ENCODE peak calls at places on chromosomes 7 and 10, in five cellular contexts. L, U, Z, S and D are unnamed samples.

GRCh38 chr10:42939237-42939636 is 137.6 kb upstream of the RET start:
- DNase-seq in Z (no peak), S (no peak), L (no peak), U (no peak), D (no peak)

GRCh38 chr10:75904499-75905283 is 473.3 kb downstream of the LRMDA start:
- DNase-seq in L (no peak), Z (no peak), U (no peak), S (peak), D (peak)

GRCh38 chr10:74056081-74056818 is 58.3 kb downstream of the VCL start:
- DNase-seq in U (no peak), S (no peak), Z (no peak), L (no peak), D (no peak)

GRCh38 chr10:93379366-93380042 is 102.6 kb downstream of the MYOF start:
- DNase-seq in U (no peak), Z (peak), S (no peak), L (no peak), D (no peak)

GRCh38 chr7:107563761-107564552 is at the start of the genes COG5 and DUS4L:
- DNase-seq in L (peak), U (peak), Z (peak), S (peak), D (peak)

GRCh38 chr10:34723746-34724145 is 91.3 kb downstream of the PARD3 start:
- DNase-seq in L (peak), Z (peak), S (peak), U (no peak), D (no peak)

GRCh38 chr7:142468871-142469652 is 211.2 kb upstream of the PRSS58 start:
- DNase-seq in S (no peak), Z (no peak), L (no peak), U (no peak), D (no peak)

GRCh38 chr10:86346794-86347665 is 19.6 kb downstream of the GRID1 start:
- DNase-seq in S (peak), U (no peak), Z (no peak), L (no peak), D (peak)

GRCh38 chr10:131816157-131816775 is 84.5 kb upstream of the PPP2R2D start:
- DNase-seq in S (no peak), L (no peak), Z (no peak), U (no peak), D (no peak)

GRCh38 chr10:75091173-75091572 is 20.3 kb upstream of the SAMD8 start:
- DNase-seq in S (no peak), Z (no peak), L (no peak), U (no peak), D (no peak)

GRCh38 chr7:142626420-142627035 is 122.7 kb upstream of the PRSS1 start:
- DNase-seq in U (no peak), Z (peak), L (peak), S (peak), D (peak)

GRCh38 chr7:55641273-55641691 is 69.0 kb upstream of the VOPP1 start:
- DNase-seq in S (peak), Z (peak), L (peak), U (no peak), D (no peak)

GRCh38 chr10:6300106-6300783 is 97.5 kb downstream of the PFKFB3 start:
- DNase-seq in Z (peak), L (no peak), S (no peak), U (no peak), D (no peak)

GRCh38 chr7:151320263-151320845 is 21.3 kb upstream of the NUB1 start:
- DNase-seq in Z (no peak), S (no peak), L (no peak), U (no peak), D (no peak)

GRCh38 chr10:97708976-97709745 is 4.4 kb upstream of the MARVELD1 start:
- DNase-seq in Z (peak), S (peak), L (peak), U (peak), D (peak)

GRCh38 chr10:100327007-100327700 is 2.9 kb downstream of the PKD2L1 start:
- DNase-seq in Z (peak), U (no peak), S (no peak), L (no peak), D (no peak)

GRCh38 chr10:14617850-14618249 is 156.8 kb downstream of the FAM107B start:
- DNase-seq in S (no peak), U (no peak), Z (peak), L (no peak), D (no peak)

GRCh38 chr10:4256971-4257370 is 472.0 kb upstream of the KLF6 start:
- DNase-seq in L (no peak), S (no peak), U (no peak), Z (no peak), D (no peak)

GRCh38 chr7:108247646-108248045 is 117.5 kb upstream of the LAMB4 start:
- DNase-seq in L (no peak), S (no peak), U (no peak), Z (no peak), D (no peak)

GRCh38 chr7:133571066-133571465 is 318.2 kb downstream of the EXOC4 start:
- DNase-seq in S (no peak), Z (peak), U (no peak), L (no peak), D (no peak)

GRCh38 chr7:142954680-142955268 is 7.4 kb downstream of the KEL start:
- DNase-seq in U (no peak), Z (peak), S (no peak), L (no peak), D (no peak)

GRCh38 chr10:3783721-3784432 is 1.1 kb downstream of the KLF6 start:
- DNase-seq in S (peak), L (no peak), Z (peak), U (peak), D (peak)

GRCh38 chr10:43946445-43946844 is 297.8 kb upstream of the ZNF32 start:
- DNase-seq in Z (no peak), U (no peak), S (no peak), L (peak), D (no peak)

GRCh38 chr10:98303569-98303968 is 35.6 kb upstream of the LOXL4 start:
- DNase-seq in L (no peak), U (no peak), S (no peak), Z (no peak), D (no peak)

GRCh38 chr10:116270691-116271592 is 2.1 kb downstream of the GFRA1 start:
- DNase-seq in U (peak), S (peak), Z (no peak), L (peak), D (peak)

GRCh38 chr7:47806701-47807103 is 141.6 kb downstream of the PKD1L1 start:
- DNase-seq in S (no peak), Z (peak), L (no peak), U (no peak), D (no peak)

GRCh38 chr10:43093423-43094090 is 16.7 kb downstream of the RET start:
- DNase-seq in Z (peak), L (no peak), S (peak), U (no peak), D (peak)

GRCh38 chr10:68272833-68273232 is 40.9 kb upstream of the ATOH7 start:
- DNase-seq in S (no peak), Z (no peak), U (no peak), L (no peak), D (no peak)

GRCh38 chr10:48882881-48883280 is 56.8 kb downstream of the LRRC18 start:
- DNase-seq in S (no peak), U (no peak), Z (no peak), L (no peak), D (no peak)
- TF ChIP-seq CTCF in S (no peak), U (no peak), Z (no peak), L (no peak), D (no peak)

GRCh38 chr10:78935697-78936407 is 132.9 kb upstream of the ZMIZ1 start:
- DNase-seq in Z (no peak), S (no peak), L (no peak), U (no peak), D (no peak)

GRCh38 chr10:78938695-78939672 is 129.8 kb upstream of the ZMIZ1 start:
- DNase-seq in L (no peak), U (no peak), S (no peak), Z (no peak), D (no peak)

GRCh38 chr10:78937388-78937787 is 131.4 kb upstream of the ZMIZ1 start:
- DNase-seq in U (no peak), L (no peak), S (no peak), Z (peak), D (no peak)

GRCh38 chr10:78936412-78937342 is 132.1 kb upstream of the ZMIZ1 start:
- DNase-seq in Z (no peak), L (no peak), U (no peak), S (no peak), D (no peak)

DNA sequence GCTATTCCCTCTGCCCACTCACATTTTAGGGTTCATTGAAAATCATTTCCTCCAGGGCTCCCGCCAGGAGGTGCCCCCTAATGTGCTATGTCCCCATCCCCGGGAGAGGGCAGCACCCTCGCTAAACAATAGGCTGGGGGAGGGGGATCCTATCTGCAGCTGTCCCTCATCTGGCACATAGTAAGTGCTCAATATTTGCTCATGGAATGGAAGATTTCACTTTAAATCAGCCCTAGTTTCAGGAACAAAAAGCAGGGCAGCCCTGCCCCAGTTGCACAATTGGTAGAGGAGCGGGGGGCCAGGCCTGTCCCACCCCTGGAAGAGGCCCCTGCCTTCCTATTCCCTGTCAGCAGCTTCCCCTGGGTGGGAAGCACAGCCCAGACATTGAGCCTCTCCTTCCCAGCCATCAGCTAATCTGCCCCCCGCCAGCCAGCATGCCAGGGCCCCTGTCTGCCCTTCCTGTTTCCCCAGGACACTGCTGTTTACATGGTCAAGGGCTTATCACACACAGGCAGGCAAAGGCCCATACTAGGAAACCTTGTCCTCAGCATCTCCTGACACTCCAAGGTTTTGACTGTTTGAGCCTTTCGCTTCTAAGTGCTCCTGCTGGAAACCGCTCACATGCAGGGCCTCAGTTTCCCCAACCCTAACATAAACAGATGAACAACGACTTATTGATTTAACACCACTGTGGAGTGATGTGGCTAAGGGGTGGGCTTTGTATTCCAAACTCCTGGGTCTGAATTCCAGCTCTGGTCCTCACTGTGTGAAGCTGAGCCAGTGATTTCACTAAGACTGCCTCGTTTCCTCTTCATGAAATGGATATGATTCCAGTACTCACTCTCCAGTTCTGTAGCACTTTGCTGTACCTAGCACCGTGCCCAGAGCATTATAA is 130.7 kb upstream of the ZMIZ1 start:
- DNase-seq in Z (peak), L (peak), U (no peak), S (no peak), D (no peak)
- TF ChIP-seq CTCF in Z (peak), L (no peak), U (no peak), S (no peak), D (no peak)

GRCh38 chr7:43211276-43211675 is 98.8 kb downstream of the HECW1 start:
- DNase-seq in S (peak), U (no peak), L (peak), Z (no peak), D (no peak)
- TF ChIP-seq CTCF in S (peak), U (no peak), L (no peak), Z (no peak), D (no peak)

GRCh38 chr7:140989068-140989467 is 25.7 kb downstream of the MRPS33 start:
- DNase-seq in U (no peak), Z (no peak), L (no peak), S (no peak), D (no peak)

GRCh38 chr7:140982508-140982907 is 32.2 kb downstream of the MRPS33 start:
- DNase-seq in S (no peak), L (no peak), U (no peak), Z (peak), D (no peak)

GRCh38 chr7:140983802-140984201 is 30.9 kb downstream of the MRPS33 start:
- DNase-seq in Z (peak), U (no peak), S (peak), L (no peak), D (no peak)
- TF ChIP-seq CTCF in Z (peak), U (no peak), S (peak), L (peak), D (peak)

DNA sequence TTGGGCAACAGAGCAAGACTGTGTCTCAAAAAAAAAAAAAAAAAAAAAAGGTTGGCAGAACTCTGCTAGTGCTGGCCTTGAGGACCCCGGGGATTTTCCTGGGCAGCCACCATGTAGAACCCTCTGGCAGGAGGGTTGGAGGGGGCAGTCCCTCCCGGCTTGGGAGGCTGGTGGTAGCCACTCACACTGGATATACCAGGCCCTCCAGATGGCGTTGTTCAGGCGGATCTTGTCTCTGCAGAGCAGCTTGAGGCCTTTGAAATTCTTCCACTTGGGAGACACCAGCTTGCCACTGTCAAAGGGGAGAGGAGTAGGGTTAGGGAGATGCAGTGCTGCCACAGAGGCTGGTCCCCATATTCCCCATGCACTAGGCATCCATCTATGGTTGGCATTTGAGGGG is 8.4 kb downstream of the MLXIPL start:
- DNase-seq in S (peak), L (no peak), U (no peak), Z (peak), D (no peak)
- TF ChIP-seq CTCF in S (peak), L (no peak), U (no peak), Z (peak), D (no peak)

GRCh38 chr7:128271471-128272454 is 30.7 kb downstream of the LEP start:
- DNase-seq in U (no peak), Z (no peak), S (no peak), L (no peak), D (no peak)

GRCh38 chr7:128274246-128274889 is 33.3 kb downstream of the LEP start:
- DNase-seq in S (no peak), U (no peak), Z (no peak), L (no peak), D (no peak)

GRCh38 chr7:128266891-128267839 is 26.1 kb downstream of the LEP start:
- DNase-seq in Z (no peak), S (peak), U (peak), L (peak), D (peak)

GRCh38 chr7:128268233-128268632 is 27.2 kb downstream of the LEP start:
- DNase-seq in Z (no peak), U (no peak), L (no peak), S (peak), D (no peak)

GRCh38 chr7:128270799-128271411 is 29.8 kb downstream of the LEP start:
- DNase-seq in S (no peak), L (no peak), Z (no peak), U (peak), D (no peak)
- TF ChIP-seq CTCF in S (no peak), L (no peak), Z (no peak), U (no peak), D (no peak)

GRCh38 chr7:54292171-54292925 is 249.8 kb upstream of the VSTM2A start:
- DNase-seq in L (no peak), S (peak), U (no peak), Z (no peak), D (no peak)
- TF ChIP-seq CTCF in L (no peak), S (no peak), U (no peak), Z (no peak), D (no peak)

GRCh38 chr7:13279854-13280435 is 592.5 kb downstream of the ARL4A start:
- DNase-seq in L (no peak), U (no peak), Z (peak), S (peak), D (no peak)
- TF ChIP-seq CTCF in L (peak), U (peak), Z (no peak), S (peak), D (peak)

GRCh38 chr10:71952745-71953144 is 11.4 kb upstream of the CHST3 start:
- DNase-seq in S (no peak), U (no peak), L (no peak), Z (no peak), D (no peak)

GRCh38 chr10:71959526-71959925 is 4.7 kb upstream of the CHST3 start:
- DNase-seq in S (no peak), U (no peak), Z (no peak), L (no peak), D (no peak)

GRCh38 chr10:71962915-71963314 is 1.3 kb upstream of the CHST3 start:
- DNase-seq in S (no peak), Z (no peak), U (no peak), L (no peak), D (no peak)

GRCh38 chr10:71961831-71962230 is 2.4 kb upstream of the CHST3 start:
- DNase-seq in S (no peak), Z (no peak), U (no peak), L (no peak), D (no peak)

GRCh38 chr10:71957546-71958275 is 6.5 kb upstream of the CHST3 start:
- DNase-seq in U (no peak), Z (no peak), L (no peak), S (no peak), D (no peak)
- TF ChIP-seq CTCF in U (no peak), Z (no peak), L (no peak), S (peak), D (no peak)